ENCODE peak calls at places on chromosome 3, in ten cellular contexts. One of them, this sample, is unnamed.
A peak's percentile ranks its signal among the peaks of the same experiment; 100 is the strongest.

GRCh38 chr3:15535757-15536156 is 14.3 kb upstream of the COLQ start:
- DNase-seq in endodermal cell: no peak
- DNase-seq in progenitor cell of endocrine pancreas: no peak
- DNase-seq in CD8-positive, alpha-beta T cell: peak; percentile 36
- DNase-seq in GM20000: peak; percentile 44
- DNase-seq in endothelial cell of umbilical vein: no peak
- DNase-seq in astrocyte of the spinal cord: no peak
- DNase-seq in HCT116: no peak
- DNase-seq in lower lobe of right lung: no peak
- DNase-seq in IMR-90: peak; percentile 15
- DNase-seq in this sample: no peak

GRCh38 chr3:17288839-17289399 is 404.2 kb downstream of the PLCL2 start:
- DNase-seq in progenitor cell of endocrine pancreas: no peak
- DNase-seq in HCT116: no peak
- DNase-seq in GM20000: no peak
- DNase-seq in CD8-positive, alpha-beta T cell: no peak
- DNase-seq in IMR-90: no peak
- DNase-seq in endothelial cell of umbilical vein: no peak
- DNase-seq in endodermal cell: no peak
- DNase-seq in astrocyte of the spinal cord: no peak
- DNase-seq in lower lobe of right lung: peak; percentile 39
- DNase-seq in this sample: no peak

GRCh38 chr3:184417619-184418327 is 37.9 kb downstream of the CHRD start:
- DNase-seq in GM20000: peak; percentile 75
- DNase-seq in CD8-positive, alpha-beta T cell: peak; percentile 67
- DNase-seq in lower lobe of right lung: peak; percentile 81
- DNase-seq in astrocyte of the spinal cord: peak; percentile 50
- DNase-seq in endodermal cell: peak; percentile 89
- DNase-seq in HCT116: peak; percentile 52
- DNase-seq in progenitor cell of endocrine pancreas: peak; percentile 52
- DNase-seq in IMR-90: peak; percentile 51
- DNase-seq in endothelial cell of umbilical vein: peak; percentile 62
- DNase-seq in this sample: peak; percentile 31

GRCh38 chr3:56421205-56421604 is 47.1 kb downstream of the ERC2 start:
- DNase-seq in endothelial cell of umbilical vein: no peak
- DNase-seq in CD8-positive, alpha-beta T cell: no peak
- DNase-seq in GM20000: no peak
- DNase-seq in astrocyte of the spinal cord: no peak
- DNase-seq in HCT116: no peak
- DNase-seq in endodermal cell: no peak
- DNase-seq in lower lobe of right lung: no peak
- DNase-seq in progenitor cell of endocrine pancreas: no peak
- DNase-seq in IMR-90: no peak
- DNase-seq in this sample: no peak

GRCh38 chr3:35659808-35660207 is 20.5 kb downstream of the ARPP21 start:
- DNase-seq in IMR-90: no peak
- DNase-seq in progenitor cell of endocrine pancreas: no peak
- DNase-seq in CD8-positive, alpha-beta T cell: no peak
- DNase-seq in astrocyte of the spinal cord: no peak
- DNase-seq in endodermal cell: peak; percentile 51
- DNase-seq in lower lobe of right lung: no peak
- DNase-seq in GM20000: no peak
- DNase-seq in endothelial cell of umbilical vein: no peak
- DNase-seq in HCT116: no peak
- DNase-seq in this sample: no peak

GRCh38 chr3:6860911-6861330 is at the start of gene GRM7:
- DNase-seq in HCT116: no peak
- DNase-seq in lower lobe of right lung: no peak
- DNase-seq in IMR-90: no peak
- DNase-seq in progenitor cell of endocrine pancreas: peak; percentile 28
- DNase-seq in GM20000: peak; percentile 21
- DNase-seq in endodermal cell: peak; percentile 83
- DNase-seq in astrocyte of the spinal cord: peak; percentile 79
- DNase-seq in endothelial cell of umbilical vein: no peak
- DNase-seq in CD8-positive, alpha-beta T cell: no peak
- DNase-seq in this sample: no peak

GRCh38 chr3:76369170-76369569 is 583.8 kb upstream of the ZNF717 start:
- DNase-seq in CD8-positive, alpha-beta T cell: no peak
- DNase-seq in astrocyte of the spinal cord: peak; percentile 3
- DNase-seq in endothelial cell of umbilical vein: no peak
- DNase-seq in HCT116: no peak
- DNase-seq in IMR-90: peak; percentile 69
- DNase-seq in progenitor cell of endocrine pancreas: no peak
- DNase-seq in endodermal cell: no peak
- DNase-seq in lower lobe of right lung: no peak
- DNase-seq in GM20000: no peak
- DNase-seq in this sample: no peak

GRCh38 chr3:171976526-171976925 is 62.9 kb upstream of the FNDC3B start:
- DNase-seq in endodermal cell: no peak
- DNase-seq in GM20000: no peak
- DNase-seq in CD8-positive, alpha-beta T cell: no peak
- DNase-seq in progenitor cell of endocrine pancreas: no peak
- DNase-seq in IMR-90: peak; percentile 81
- DNase-seq in lower lobe of right lung: no peak
- DNase-seq in HCT116: no peak
- DNase-seq in astrocyte of the spinal cord: peak; percentile 59
- DNase-seq in endothelial cell of umbilical vein: peak; percentile 35
- DNase-seq in this sample: no peak

DNA sequence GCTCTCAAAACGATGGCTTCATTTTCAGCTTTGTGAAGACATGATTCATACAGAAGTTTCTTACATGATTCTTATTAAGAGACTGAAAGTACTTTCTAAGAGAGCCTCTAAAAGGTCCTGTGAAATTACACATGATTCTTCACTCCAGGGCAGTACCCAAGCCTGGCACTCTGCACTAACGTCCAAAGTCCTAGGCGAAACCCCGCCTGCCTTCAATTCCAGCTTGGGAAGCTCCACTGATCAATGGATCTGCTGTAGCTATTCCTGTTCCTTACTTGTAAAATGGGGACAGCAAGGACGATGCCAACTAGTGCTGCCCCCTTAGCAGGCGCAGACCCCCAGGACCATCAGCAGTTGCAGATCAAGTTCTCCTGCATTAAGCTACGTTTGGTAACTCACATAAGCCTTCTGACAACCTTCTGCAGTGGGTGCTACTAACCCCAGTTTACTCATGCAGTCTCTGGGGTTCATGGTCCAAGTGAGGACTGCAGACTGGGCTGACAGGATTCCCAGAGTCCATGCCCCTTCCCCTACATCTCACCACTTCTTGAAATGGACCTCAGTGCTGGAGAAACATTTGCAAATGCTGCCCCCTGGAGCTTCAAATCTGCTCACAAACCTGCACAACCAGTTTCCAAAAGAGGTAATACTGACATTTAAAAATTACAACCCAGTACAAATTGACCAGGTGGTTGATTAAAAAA is 10.6 kb downstream of the CHCHD4 start:
- DNase-seq in IMR-90: no peak
- DNase-seq in GM20000: no peak
- DNase-seq in CD8-positive, alpha-beta T cell: no peak
- DNase-seq in endodermal cell: peak; percentile 66
- DNase-seq in HCT116: no peak
- DNase-seq in progenitor cell of endocrine pancreas: no peak
- DNase-seq in astrocyte of the spinal cord: no peak
- DNase-seq in lower lobe of right lung: no peak
- DNase-seq in endothelial cell of umbilical vein: no peak
- DNase-seq in this sample: no peak
- TF ChIP-seq CTCF in IMR-90: peak; percentile 11
- TF ChIP-seq CTCF in GM20000: no peak
- TF ChIP-seq CTCF in CD8-positive, alpha-beta T cell: no peak
- TF ChIP-seq CTCF in endodermal cell: peak; percentile 77
- TF ChIP-seq CTCF in HCT116: peak; percentile 48
- TF ChIP-seq CTCF in progenitor cell of endocrine pancreas: peak; percentile 59
- TF ChIP-seq CTCF in astrocyte of the spinal cord: peak; percentile 37
- TF ChIP-seq CTCF in lower lobe of right lung: no peak
- TF ChIP-seq CTCF in endothelial cell of umbilical vein: no peak
- TF ChIP-seq CTCF in this sample: no peak

GRCh38 chr3:71172951-71173350 is 410.6 kb downstream of the FOXP1 start:
- DNase-seq in CD8-positive, alpha-beta T cell: no peak
- DNase-seq in IMR-90: peak; percentile 90
- DNase-seq in GM20000: no peak
- DNase-seq in endodermal cell: no peak
- DNase-seq in astrocyte of the spinal cord: peak; percentile 36
- DNase-seq in progenitor cell of endocrine pancreas: no peak
- DNase-seq in endothelial cell of umbilical vein: no peak
- DNase-seq in HCT116: no peak
- DNase-seq in lower lobe of right lung: no peak
- DNase-seq in this sample: no peak

GRCh38 chr3:71177375-71177774 is 406.2 kb downstream of the FOXP1 start:
- DNase-seq in CD8-positive, alpha-beta T cell: no peak
- DNase-seq in GM20000: no peak
- DNase-seq in endodermal cell: no peak
- DNase-seq in HCT116: no peak
- DNase-seq in lower lobe of right lung: no peak
- DNase-seq in IMR-90: no peak
- DNase-seq in progenitor cell of endocrine pancreas: no peak
- DNase-seq in endothelial cell of umbilical vein: no peak
- DNase-seq in astrocyte of the spinal cord: no peak
- DNase-seq in this sample: no peak

GRCh38 chr3:71175722-71176365 is 407.7 kb downstream of the FOXP1 start:
- DNase-seq in GM20000: no peak
- DNase-seq in endothelial cell of umbilical vein: no peak
- DNase-seq in endodermal cell: no peak
- DNase-seq in lower lobe of right lung: no peak
- DNase-seq in HCT116: no peak
- DNase-seq in CD8-positive, alpha-beta T cell: no peak
- DNase-seq in IMR-90: no peak
- DNase-seq in progenitor cell of endocrine pancreas: no peak
- DNase-seq in astrocyte of the spinal cord: no peak
- DNase-seq in this sample: no peak

GRCh38 chr3:71173421-71173975 is 410.0 kb downstream of the FOXP1 start:
- DNase-seq in endodermal cell: no peak
- DNase-seq in IMR-90: peak; percentile 83
- DNase-seq in lower lobe of right lung: no peak
- DNase-seq in HCT116: no peak
- DNase-seq in progenitor cell of endocrine pancreas: no peak
- DNase-seq in GM20000: no peak
- DNase-seq in endothelial cell of umbilical vein: no peak
- DNase-seq in CD8-positive, alpha-beta T cell: no peak
- DNase-seq in astrocyte of the spinal cord: peak; percentile 35
- DNase-seq in this sample: no peak

GRCh38 chr3:71176366-71176765 is 407.2 kb downstream of the FOXP1 start:
- DNase-seq in endothelial cell of umbilical vein: no peak
- DNase-seq in lower lobe of right lung: no peak
- DNase-seq in CD8-positive, alpha-beta T cell: no peak
- DNase-seq in astrocyte of the spinal cord: no peak
- DNase-seq in endodermal cell: peak; percentile 78
- DNase-seq in GM20000: no peak
- DNase-seq in HCT116: no peak
- DNase-seq in progenitor cell of endocrine pancreas: no peak
- DNase-seq in IMR-90: no peak
- DNase-seq in this sample: no peak
- TF ChIP-seq CTCF in endothelial cell of umbilical vein: no peak
- TF ChIP-seq CTCF in lower lobe of right lung: no peak
- TF ChIP-seq CTCF in CD8-positive, alpha-beta T cell: no peak
- TF ChIP-seq CTCF in astrocyte of the spinal cord: no peak
- TF ChIP-seq CTCF in endodermal cell: peak; percentile 57
- TF ChIP-seq CTCF in GM20000: no peak
- TF ChIP-seq CTCF in HCT116: no peak
- TF ChIP-seq CTCF in progenitor cell of endocrine pancreas: peak; percentile 29
- TF ChIP-seq CTCF in IMR-90: no peak
- TF ChIP-seq CTCF in this sample: no peak

GRCh38 chr3:196992461-196993065 is 23.9 kb upstream of the PIGZ start:
- DNase-seq in GM20000: no peak
- DNase-seq in lower lobe of right lung: no peak
- DNase-seq in astrocyte of the spinal cord: no peak
- DNase-seq in progenitor cell of endocrine pancreas: no peak
- DNase-seq in CD8-positive, alpha-beta T cell: no peak
- DNase-seq in IMR-90: no peak
- DNase-seq in endothelial cell of umbilical vein: no peak
- DNase-seq in HCT116: no peak
- DNase-seq in endodermal cell: no peak
- DNase-seq in this sample: no peak

GRCh38 chr3:196990654-196991053 is 22.0 kb upstream of the PIGZ start:
- DNase-seq in CD8-positive, alpha-beta T cell: no peak
- DNase-seq in IMR-90: no peak
- DNase-seq in HCT116: no peak
- DNase-seq in endothelial cell of umbilical vein: no peak
- DNase-seq in GM20000: no peak
- DNase-seq in astrocyte of the spinal cord: no peak
- DNase-seq in endodermal cell: peak; percentile 36
- DNase-seq in progenitor cell of endocrine pancreas: no peak
- DNase-seq in lower lobe of right lung: no peak
- DNase-seq in this sample: no peak

GRCh38 chr3:196994056-196994455 is 25.4 kb upstream of the PIGZ start:
- DNase-seq in lower lobe of right lung: no peak
- DNase-seq in GM20000: no peak
- DNase-seq in progenitor cell of endocrine pancreas: no peak
- DNase-seq in endodermal cell: peak; percentile 49
- DNase-seq in astrocyte of the spinal cord: no peak
- DNase-seq in HCT116: no peak
- DNase-seq in CD8-positive, alpha-beta T cell: no peak
- DNase-seq in endothelial cell of umbilical vein: no peak
- DNase-seq in IMR-90: no peak
- DNase-seq in this sample: peak; percentile 7

GRCh38 chr3:196989721-196990262 is 21.2 kb upstream of the PIGZ start:
- DNase-seq in astrocyte of the spinal cord: no peak
- DNase-seq in progenitor cell of endocrine pancreas: no peak
- DNase-seq in IMR-90: no peak
- DNase-seq in lower lobe of right lung: no peak
- DNase-seq in endothelial cell of umbilical vein: no peak
- DNase-seq in GM20000: no peak
- DNase-seq in endodermal cell: peak; percentile 46
- DNase-seq in CD8-positive, alpha-beta T cell: no peak
- DNase-seq in HCT116: no peak
- DNase-seq in this sample: no peak

DNA sequence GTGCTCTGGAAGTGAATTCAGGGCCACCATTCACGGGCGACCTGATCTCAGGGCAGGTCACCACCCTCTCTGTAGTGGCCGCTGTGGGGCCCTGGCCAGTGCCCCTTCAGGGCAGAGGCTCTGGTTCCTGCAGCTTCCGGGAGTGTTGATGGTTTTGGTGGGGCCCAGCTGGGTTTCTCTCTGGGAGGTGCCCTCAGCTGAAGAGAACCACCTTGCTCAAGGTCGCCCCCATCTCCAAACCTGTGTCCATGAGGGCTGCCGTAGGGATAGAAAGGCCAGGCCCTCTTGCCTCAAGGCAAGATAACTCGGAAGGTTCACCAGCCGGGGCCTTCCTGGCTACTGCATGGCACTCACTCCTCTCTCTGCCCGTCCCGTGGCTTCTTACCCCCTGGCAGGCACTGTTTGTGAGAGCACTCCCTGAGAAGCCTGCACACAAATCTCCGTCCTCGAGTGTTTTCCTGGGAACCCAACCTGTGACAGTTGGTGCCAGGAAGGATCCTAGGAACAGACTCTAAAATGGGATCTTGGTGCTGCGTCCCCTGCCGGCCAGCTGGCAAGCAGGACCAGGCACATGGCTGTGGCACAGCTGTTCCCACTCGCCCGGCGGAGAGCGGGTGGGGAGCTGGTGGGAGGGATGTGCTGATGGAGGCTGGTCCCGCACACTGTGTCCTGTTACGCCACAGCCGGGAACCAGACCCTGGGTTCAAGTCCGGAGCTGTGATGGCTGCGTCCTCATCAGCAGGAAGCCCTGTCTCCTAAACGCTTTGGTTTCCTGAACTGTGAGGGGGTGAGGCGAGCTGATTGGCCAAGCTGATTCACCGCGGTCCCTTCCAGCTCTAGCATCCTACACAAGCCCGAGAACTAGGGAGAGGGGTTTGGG is 23.2 kb upstream of the PIGZ start:
- DNase-seq in CD8-positive, alpha-beta T cell: no peak
- DNase-seq in endodermal cell: peak; percentile 56
- DNase-seq in HCT116: no peak
- DNase-seq in IMR-90: no peak
- DNase-seq in progenitor cell of endocrine pancreas: no peak
- DNase-seq in lower lobe of right lung: no peak
- DNase-seq in GM20000: no peak
- DNase-seq in endothelial cell of umbilical vein: no peak
- DNase-seq in astrocyte of the spinal cord: no peak
- DNase-seq in this sample: no peak
- TF ChIP-seq CTCF in CD8-positive, alpha-beta T cell: no peak
- TF ChIP-seq CTCF in endodermal cell: no peak
- TF ChIP-seq CTCF in HCT116: no peak
- TF ChIP-seq CTCF in IMR-90: no peak
- TF ChIP-seq CTCF in progenitor cell of endocrine pancreas: no peak
- TF ChIP-seq CTCF in lower lobe of right lung: no peak
- TF ChIP-seq CTCF in GM20000: no peak
- TF ChIP-seq CTCF in endothelial cell of umbilical vein: no peak
- TF ChIP-seq CTCF in astrocyte of the spinal cord: no peak
- TF ChIP-seq CTCF in this sample: no peak

DNA sequence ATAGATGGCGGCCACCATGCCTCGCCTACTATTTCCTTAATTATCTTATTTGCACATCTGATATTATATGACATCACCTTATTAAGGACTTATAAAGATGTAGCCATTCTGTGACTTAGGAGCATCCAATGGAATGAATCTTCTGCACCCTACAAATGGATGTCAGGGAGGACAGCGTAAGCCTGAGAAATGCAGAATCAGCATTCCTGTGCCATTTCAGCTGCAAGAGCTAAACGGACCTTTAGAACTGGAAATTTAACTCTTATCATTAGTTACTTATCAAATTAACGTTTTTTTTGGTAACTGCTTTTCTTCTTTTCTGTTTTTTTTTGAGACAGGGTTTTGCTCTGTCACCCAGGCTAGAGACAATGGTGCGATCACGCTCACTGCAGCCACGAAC is 65.6 kb downstream of the LMLN start:
- DNase-seq in IMR-90: no peak
- DNase-seq in progenitor cell of endocrine pancreas: no peak
- DNase-seq in endothelial cell of umbilical vein: no peak
- DNase-seq in endodermal cell: no peak
- DNase-seq in astrocyte of the spinal cord: no peak
- DNase-seq in GM20000: no peak
- DNase-seq in HCT116: no peak
- DNase-seq in CD8-positive, alpha-beta T cell: no peak
- DNase-seq in lower lobe of right lung: no peak
- DNase-seq in this sample: no peak
- TF ChIP-seq CTCF in IMR-90: no peak
- TF ChIP-seq CTCF in progenitor cell of endocrine pancreas: no peak
- TF ChIP-seq CTCF in endothelial cell of umbilical vein: no peak
- TF ChIP-seq CTCF in endodermal cell: no peak
- TF ChIP-seq CTCF in astrocyte of the spinal cord: no peak
- TF ChIP-seq CTCF in GM20000: no peak
- TF ChIP-seq CTCF in HCT116: no peak
- TF ChIP-seq CTCF in CD8-positive, alpha-beta T cell: no peak
- TF ChIP-seq CTCF in lower lobe of right lung: no peak
- TF ChIP-seq CTCF in this sample: no peak

This sample was measured in omental fat pad.